ENCODE peak calls at places on chromosomes 7 and 10, in six cellular contexts. J is HL-60, Q is M059J, E is KBM-7, Y is NCI-H2029 treated with DMSO at 0.1 percent for 48 hours, V is hepatocyte. B is an unnamed sample.

GRCh38 chr10:3530346-3531096 is 254.5 kb downstream of the KLF6 start:
- DNase-seq in E (no peak), Q (no peak), J (no peak), V (no peak), Y (no peak), B (no peak)

GRCh38 chr10:79310911-79311573 is 36.2 kb upstream of the PPIF start:
- DNase-seq in Y (no peak), J (no peak), E (no peak), Q (no peak), V (no peak), B (no peak)

GRCh38 chr10:88200637-88201036 is 337.2 kb downstream of the PTEN start:
- DNase-seq in E (no peak), V (no peak), Y (no peak), J (no peak), Q (no peak), B (no peak)

GRCh38 chr10:95440756-95441546 is 120.2 kb downstream of the SORBS1 start:
- DNase-seq in Q (peak), Y (peak), V (no peak), J (no peak), E (no peak), B (no peak)

GRCh38 chr10:108358912-108359311 is 1194.4 kb upstream of the SORCS1 start:
- DNase-seq in V (peak), Q (peak), Y (no peak), E (no peak), J (peak), B (no peak)

GRCh38 chr7:27784399-27785053 is 44.6 kb downstream of the TAX1BP1 start:
- DNase-seq in E (peak), V (peak), J (peak), Q (peak), Y (no peak), B (no peak)

GRCh38 chr10:103232772-103233488 is 12.8 kb upstream of the RPEL1 start:
- DNase-seq in Q (peak), E (peak), Y (no peak), J (peak), V (no peak), B (no peak)

GRCh38 chr7:25597881-25598456 is 369.7 kb upstream of the NPVF start:
- DNase-seq in E (no peak), V (no peak), Q (no peak), J (no peak), Y (no peak), B (no peak)

GRCh38 chr10:558331-558730 is 131.1 kb downstream of the DIP2C start:
- DNase-seq in V (no peak), E (no peak), Q (no peak), Y (no peak), J (no peak), B (no peak)

GRCh38 chr7:22433710-22434460 is 66.1 kb downstream of the STEAP1B start:
- DNase-seq in Q (peak), Y (no peak), E (no peak), V (no peak), J (no peak), B (no peak)

GRCh38 chr7:32062150-32062549 is 8.1 kb downstream of the PDE1C start:
- DNase-seq in Y (no peak), E (peak), Q (peak), J (peak), V (peak), B (no peak)

GRCh38 chr10:31760674-31761081 is 168.0 kb downstream of the ARHGAP12 start:
- DNase-seq in Q (no peak), Y (no peak), V (peak), E (no peak), J (no peak), B (no peak)

GRCh38 chr7:92547579-92547978 is 19.0 kb downstream of the RBM48 start:
- DNase-seq in E (no peak), Y (no peak), Q (peak), J (no peak), V (no peak), B (no peak)

GRCh38 chr10:28186461-28186860 is 116.4 kb downstream of the MPP7 start:
- DNase-seq in V (no peak), Y (no peak), J (no peak), E (no peak), Q (no peak), B (no peak)

GRCh38 chr7:134695321-134695860 is 48.7 kb downstream of the BPGM start:
- DNase-seq in Q (peak), J (no peak), Y (no peak), E (no peak), V (no peak), B (no peak)

GRCh38 chr10:30858499-30858898 is 173.2 kb downstream of the ZNF438 start:
- DNase-seq in J (no peak), Q (no peak), Y (no peak), E (no peak), V (no peak), B (no peak)

GRCh38 chr7:152435384-152436278 is at the start of gene KMT2C:
- DNase-seq in Q (peak), V (peak), E (peak), Y (no peak), J (peak), B (peak)

GRCh38 chr10:52597189-52597863 is 175.3 kb downstream of the MBL2 start:
- DNase-seq in Q (no peak), V (no peak), J (no peak), E (no peak), Y (no peak), B (no peak)

GRCh38 chr10:6405713-6406112 is 174.4 kb downstream of the PRKCQ start:
- DNase-seq in Q (no peak), V (no peak), E (no peak), Y (no peak), J (no peak), B (no peak)

GRCh38 chr7:157384301-157384700 is 47.5 kb downstream of the DNAJB6 start:
- DNase-seq in Y (no peak), Q (no peak), V (no peak), E (no peak), J (no peak), B (no peak)

GRCh38 chr10:67837519-67838314 is at the start of gene DNAJC12:
- DNase-seq in Y (peak), Q (peak), E (peak), V (peak), J (peak), B (peak)

GRCh38 chr10:44186150-44186549 is 198.7 kb downstream of the CXCL12 start:
- DNase-seq in E (no peak), J (no peak), Q (peak), Y (no peak), V (no peak), B (no peak)

GRCh38 chr7:29332027-29332806 is 137.6 kb downstream of the CHN2 start:
- DNase-seq in E (no peak), Q (no peak), J (no peak), V (no peak), Y (peak), B (no peak)

GRCh38 chr7:66877577-66878300 is 43.3 kb upstream of the TMEM248 start:
- DNase-seq in E (peak), Y (no peak), V (no peak), J (peak), Q (peak), B (no peak)

GRCh38 chr10:132820056-132820455 is 34.1 kb upstream of the NKX6-2 start:
- DNase-seq in V (no peak), Y (no peak), J (no peak), Q (no peak), E (no peak), B (no peak)

GRCh38 chr10:78579586-78579985 is 489.2 kb upstream of the ZMIZ1 start:
- DNase-seq in E (no peak), J (no peak), Y (no peak), V (no peak), Q (no peak), B (no peak)

GRCh38 chr10:43141421-43141820 is 3.2 kb downstream of the CSGALNACT2 start:
- DNase-seq in Y (no peak), J (no peak), V (no peak), Q (no peak), E (no peak), B (no peak)

GRCh38 chr10:16441106-16441850 is 4.5 kb downstream of the PTER start:
- DNase-seq in J (no peak), Q (no peak), V (no peak), E (no peak), Y (no peak), B (no peak)

GRCh38 chr10:62047960-62048383 is 146.5 kb downstream of the ARID5B start:
- DNase-seq in Y (no peak), V (peak), Q (peak), E (no peak), J (no peak), B (no peak)

GRCh38 chr7:145152589-145152988 is 316.7 kb upstream of the TPK1 start:
- DNase-seq in Q (no peak), J (no peak), Y (no peak), V (no peak), E (no peak), B (no peak)

GRCh38 chr7:93883078-93883916 is 7.3 kb downstream of the TFPI2 start:
- DNase-seq in Q (peak), Y (no peak), V (no peak), E (no peak), J (no peak), B (no peak)

GRCh38 chr10:102813734-102814455 is 23.3 kb downstream of the CYP17A1 start:
- DNase-seq in V (peak), Q (peak), J (no peak), E (no peak), Y (no peak), B (no peak)

GRCh38 chr10:72010234-72010992 is 46.2 kb downstream of the CHST3 start:
- DNase-seq in V (no peak), Y (no peak), J (no peak), Q (no peak), E (no peak), B (no peak)

GRCh38 chr10:86243651-86244155 is 122.9 kb downstream of the GRID1 start:
- DNase-seq in J (no peak), Y (no peak), E (no peak), V (no peak), Q (no peak), B (no peak)

GRCh38 chr10:119409906-119410305 is 132.6 kb downstream of the RGS10 start:
- DNase-seq in Q (no peak), Y (no peak), V (peak), J (no peak), E (no peak), B (no peak)

GRCh38 chr7:151306374-151306773 is 35.2 kb upstream of the NUB1 start:
- DNase-seq in E (no peak), J (no peak), Y (no peak), V (no peak), Q (no peak), B (no peak)

GRCh38 chr7:107312418-107312817 is 143.6 kb downstream of the HBP1 start:
- DNase-seq in J (no peak), Q (peak), E (no peak), V (no peak), Y (no peak), B (no peak)

GRCh38 chr7:25860206-25860881 is 291.7 kb upstream of the NFE2L3 start:
- DNase-seq in E (peak), J (peak), Q (peak), Y (no peak), V (no peak), B (no peak)

GRCh38 chr10:118692911-118693310 is 61.9 kb downstream of the CACUL1 start:
- DNase-seq in E (no peak), J (no peak), Q (peak), V (no peak), Y (no peak), B (no peak)